ENCODE peak calls at places on chromosomes 16 and 17, in four cellular contexts. One of them, this sample, is unnamed.

GRCh38 chr16:68284847-68285246 is 20.5 kb downstream of the SLC7A6 start:
- DNase-seq in HCT116: no peak
- DNase-seq in HepG2: no peak
- DNase-seq in K562: no peak
- DNase-seq in this sample: no peak

GRCh38 chr17:48646183-48647102 is 20.3 kb upstream of the HOXB9 start:
- DNase-seq in HCT116: peak; percentile 53
- DNase-seq in HepG2: no peak
- DNase-seq in K562: peak; percentile 77
- DNase-seq in this sample: no peak

GRCh38 chr17:6072611-6073010 is 2.4 kb downstream of the WSCD1 start:
- DNase-seq in HCT116: no peak
- DNase-seq in HepG2: no peak
- DNase-seq in K562: no peak
- DNase-seq in this sample: no peak

GRCh38 chr16:84138824-84139627 is 6.0 kb downstream of the HSDL1 start:
- DNase-seq in HCT116: peak; percentile 54
- DNase-seq in HepG2: peak; percentile 97
- DNase-seq in K562: peak; percentile 63
- DNase-seq in this sample: no peak

GRCh38 chr17:40303009-40303657 is 5.8 kb upstream of the RARA start:
- DNase-seq in HCT116: peak; percentile 35
- DNase-seq in HepG2: peak; percentile 64
- DNase-seq in K562: peak; percentile 36
- DNase-seq in this sample: peak; percentile 56

GRCh38 chr17:4573682-4574081 is 10.6 kb upstream of the SMTNL2 start:
- DNase-seq in HCT116: no peak
- DNase-seq in HepG2: no peak
- DNase-seq in K562: no peak
- DNase-seq in this sample: no peak

GRCh38 chr17:50345443-50346312 is at the start of gene XYLT2:
- DNase-seq in HCT116: peak; percentile 57
- DNase-seq in HepG2: peak; percentile 67
- DNase-seq in K562: peak; percentile 97
- DNase-seq in this sample: no peak

GRCh38 chr17:40218006-40218739 is 931 bp upstream of the WIPF2 start:
- DNase-seq in HCT116: no peak
- DNase-seq in HepG2: no peak
- DNase-seq in K562: no peak
- DNase-seq in this sample: no peak

GRCh38 chr17:61783556-61784304 is 79.6 kb downstream of the BRIP1 start:
- DNase-seq in HCT116: no peak
- DNase-seq in HepG2: no peak
- DNase-seq in K562: no peak
- DNase-seq in this sample: no peak

GRCh38 chr16:23527961-23528634 is 17.8 kb upstream of the GGA2 start:
- DNase-seq in HCT116: no peak
- DNase-seq in HepG2: peak; percentile 67
- DNase-seq in K562: no peak
- DNase-seq in this sample: no peak

GRCh38 chr16:67399218-67399733 is 6.0 kb upstream of the TPPP3 start:
- DNase-seq in HCT116: no peak
- DNase-seq in HepG2: no peak
- DNase-seq in K562: peak; percentile 84
- DNase-seq in this sample: no peak

GRCh38 chr17:352421-353212 is at the start of gene RPH3AL:
- DNase-seq in HCT116: peak; percentile 36
- DNase-seq in HepG2: peak; percentile 92
- DNase-seq in K562: no peak
- DNase-seq in this sample: no peak

GRCh38 chr17:9907883-9908648 is 3.0 kb upstream of the RCVRN start:
- DNase-seq in HCT116: no peak
- DNase-seq in HepG2: no peak
- DNase-seq in K562: no peak
- DNase-seq in this sample: no peak

GRCh38 chr17:79728908-79729471 is 1.8 kb upstream of the ENPP7 start:
- DNase-seq in HCT116: no peak
- DNase-seq in HepG2: no peak
- DNase-seq in K562: no peak
- DNase-seq in this sample: no peak

GRCh38 chr17:1746975-1747543 is 4.4 kb downstream of the SERPINF2 start:
- DNase-seq in HCT116: no peak
- DNase-seq in HepG2: no peak
- DNase-seq in K562: no peak
- DNase-seq in this sample: no peak

GRCh38 chr17:36544049-36544319 is 735 bp upstream of the GGNBP2 start:
- DNase-seq in HCT116: no peak
- DNase-seq in HepG2: peak; percentile 14
- DNase-seq in K562: no peak
- DNase-seq in this sample: no peak

GRCh38 chr17:65190467-65191095 is 53.4 kb downstream of the RGS9 start:
- DNase-seq in HCT116: no peak
- DNase-seq in HepG2: no peak
- DNase-seq in K562: no peak
- DNase-seq in this sample: no peak

GRCh38 chr16:19871721-19872120 is 12.9 kb downstream of the GPRC5B start:
- DNase-seq in HCT116: no peak
- DNase-seq in HepG2: no peak
- DNase-seq in K562: no peak
- DNase-seq in this sample: no peak

GRCh38 chr17:75637143-75637538 is 3.9 kb downstream of the SMIM5 start:
- DNase-seq in HCT116: no peak
- DNase-seq in HepG2: no peak
- DNase-seq in K562: no peak
- DNase-seq in this sample: no peak

GRCh38 chr17:21459536-21459935 is 83.4 kb downstream of the KCNJ12 start:
- DNase-seq in HCT116: no peak
- DNase-seq in HepG2: no peak
- DNase-seq in K562: no peak
- DNase-seq in this sample: no peak

GRCh38 chr17:34257299-34257985 is 2.4 kb downstream of the CCL2 start:
- DNase-seq in HCT116: no peak
- DNase-seq in HepG2: no peak
- DNase-seq in K562: no peak
- DNase-seq in this sample: no peak

GRCh38 chr16:30186782-30187555 is 3.6 kb downstream of the CORO1A start:
- DNase-seq in HCT116: no peak
- DNase-seq in HepG2: peak; percentile 41
- DNase-seq in K562: peak; percentile 66
- DNase-seq in this sample: peak; percentile 10

GRCh38 chr16:24993722-24994686 is 21.2 kb downstream of the ARHGAP17 start:
- DNase-seq in HCT116: peak; percentile 54
- DNase-seq in HepG2: peak; percentile 99
- DNase-seq in K562: peak; percentile 28
- DNase-seq in this sample: peak; percentile 85

GRCh38 chr16:23905027-23905426 is 69.2 kb downstream of the PRKCB start:
- DNase-seq in HCT116: no peak
- DNase-seq in HepG2: no peak
- DNase-seq in K562: no peak
- DNase-seq in this sample: peak; percentile 12

GRCh38 chr17:45782889-45783592 is 1.1 kb upstream of the CRHR1 start:
- DNase-seq in HCT116: no peak
- DNase-seq in HepG2: no peak
- DNase-seq in K562: peak; percentile 80
- DNase-seq in this sample: no peak

GRCh38 chr17:48734328-48735056 is 5.9 kb upstream of the HOXB13 start:
- DNase-seq in HCT116: no peak
- DNase-seq in HepG2: no peak
- DNase-seq in K562: no peak
- DNase-seq in this sample: no peak

GRCh38 chr16:10376229-10376628 is 9.6 kb upstream of the ATF7IP2 start:
- DNase-seq in HCT116: no peak
- DNase-seq in HepG2: no peak
- DNase-seq in K562: no peak
- DNase-seq in this sample: no peak

GRCh38 chr17:29172589-29172988 is 7.6 kb downstream of the MYO18A start:
- DNase-seq in HCT116: no peak
- DNase-seq in HepG2: no peak
- DNase-seq in K562: peak; percentile 5
- DNase-seq in this sample: no peak

GRCh38 chr16:15976225-15976812 is 26.9 kb downstream of the ABCC1 start:
- DNase-seq in HCT116: no peak
- DNase-seq in HepG2: no peak
- DNase-seq in K562: no peak
- DNase-seq in this sample: no peak

GRCh38 chr17:42117397-42118125 is 3.6 kb downstream of the KAT2A start:
- DNase-seq in HCT116: no peak
- DNase-seq in HepG2: no peak
- DNase-seq in K562: no peak
- DNase-seq in this sample: no peak

GRCh38 chr16:74842413-74842812 is 67.8 kb upstream of the FA2H start:
- DNase-seq in HCT116: no peak
- DNase-seq in HepG2: no peak
- DNase-seq in K562: no peak
- DNase-seq in this sample: no peak

DNA sequence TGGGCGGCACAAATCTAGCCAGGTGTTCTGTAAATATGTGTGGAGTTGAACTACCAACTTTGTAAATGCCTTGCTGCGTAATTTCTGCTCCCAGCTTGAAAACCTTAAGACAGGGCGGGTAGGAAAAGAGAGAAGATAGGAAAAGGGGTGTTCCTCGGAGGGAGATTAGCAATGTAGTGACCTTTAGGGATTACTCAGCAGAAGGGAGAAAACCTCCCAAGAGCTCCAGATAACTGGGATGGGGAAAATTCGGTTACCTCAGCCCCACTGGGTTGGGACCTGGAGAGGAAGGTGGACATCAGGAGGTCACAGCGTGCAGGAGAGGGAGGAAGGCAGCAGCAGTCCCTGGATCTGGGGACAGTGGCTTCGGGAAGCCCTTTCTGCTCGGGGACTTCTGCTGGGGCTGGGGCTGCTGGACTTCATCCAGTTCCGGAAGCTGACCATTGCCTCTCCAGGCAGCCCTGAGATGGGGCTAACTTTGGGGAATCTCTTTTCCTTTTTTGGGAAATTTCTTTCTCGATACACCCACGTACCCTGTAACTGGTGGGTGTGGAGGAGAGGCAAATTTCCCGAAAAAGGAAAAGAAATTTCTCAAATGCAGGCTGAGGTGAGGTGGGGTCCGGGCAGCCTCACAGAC is 39.2 kb downstream of the MPRIP start:
- DNase-seq in HCT116: no peak
- DNase-seq in HepG2: no peak
- DNase-seq in K562: no peak
- DNase-seq in this sample: no peak
- TF ChIP-seq TCF7L2 in HCT116: no peak
- TF ChIP-seq TCF7L2 in HepG2: no peak
- TF ChIP-seq TCF7L2 in K562: no peak
- TF ChIP-seq TCF7L2 in this sample: no peak

DNA sequence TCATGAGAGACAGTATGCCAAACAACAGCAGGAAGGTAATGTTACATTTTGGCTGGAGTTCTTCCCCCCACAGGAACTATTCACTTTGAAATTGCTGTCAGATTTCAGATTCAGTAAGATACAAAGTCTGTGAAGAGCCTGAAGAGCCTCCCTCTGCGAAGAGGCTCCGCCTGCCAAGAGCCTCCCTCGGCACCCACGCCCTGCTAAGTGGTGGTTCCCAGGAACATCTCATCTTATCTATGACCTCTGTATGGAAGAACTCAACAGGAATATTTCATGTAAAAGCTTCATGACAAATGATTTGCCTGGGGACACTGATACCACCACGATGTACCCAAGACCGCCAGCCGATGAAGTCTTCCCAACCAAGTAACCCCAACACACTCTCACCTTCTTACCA is 3.2 kb downstream of the ZC3H7A start:
- DNase-seq in HCT116: no peak
- DNase-seq in HepG2: no peak
- DNase-seq in K562: peak; percentile 60
- DNase-seq in this sample: no peak
- TF ChIP-seq SIN3A in HCT116: no peak
- TF ChIP-seq SIN3A in HepG2: no peak
- TF ChIP-seq SIN3A in K562: no peak
- TF ChIP-seq SIN3A in this sample: no peak

GRCh38 chr17:69609495-69610315 is 195.2 kb downstream of the MAP2K6 start:
- DNase-seq in HCT116: peak; percentile 24
- DNase-seq in HepG2: peak; percentile 7
- DNase-seq in K562: peak; percentile 14
- DNase-seq in this sample: no peak

GRCh38 chr17:69606142-69606800 is 191.8 kb downstream of the MAP2K6 start:
- DNase-seq in HCT116: no peak
- DNase-seq in HepG2: no peak
- DNase-seq in K562: no peak
- DNase-seq in this sample: no peak

GRCh38 chr17:69608808-69609494 is 194.5 kb downstream of the MAP2K6 start:
- DNase-seq in HCT116: no peak
- DNase-seq in HepG2: no peak
- DNase-seq in K562: no peak
- DNase-seq in this sample: no peak

GRCh38 chr17:69607162-69607834 is 192.8 kb downstream of the MAP2K6 start:
- DNase-seq in HCT116: peak; percentile 57
- DNase-seq in HepG2: peak; percentile 68
- DNase-seq in K562: no peak
- DNase-seq in this sample: no peak

GRCh38 chr17:69608114-69608513 is 193.6 kb downstream of the MAP2K6 start:
- DNase-seq in HCT116: no peak
- DNase-seq in HepG2: no peak
- DNase-seq in K562: no peak
- DNase-seq in this sample: no peak
- H3K9me3 ChIP-seq in HCT116: no peaks in the 10 kb centered on the region
- H3K9me3 ChIP-seq in HepG2: peaks cover 5% of the 10 kb centered on the region
- H3K9me3 ChIP-seq in K562: no peaks in the 10 kb centered on the region
- H3K9me3 ChIP-seq in this sample: no peaks in the 10 kb centered on the region

GRCh38 chr16:57538235-57538711 is 1.9 kb upstream of the CCDC102A start:
- DNase-seq in HCT116: no peak
- DNase-seq in HepG2: no peak
- DNase-seq in K562: no peak
- DNase-seq in this sample: no peak
- TF ChIP-seq TCF7L2 in HCT116: no peak
- TF ChIP-seq TCF7L2 in HepG2: no peak
- TF ChIP-seq TCF7L2 in K562: no peak
- TF ChIP-seq TCF7L2 in this sample: no peak

This sample was measured in Panc1.